ENCODE peak calls at places on chromosome 17, in eight cellular contexts. One of them, this sample, is unnamed.

GRCh38 chr17:80565347-80566053 is 20.9 kb downstream of the RPTOR start:
- DNase-seq in stromal cell of bone marrow: no peak
- DNase-seq in stimulated activated naive B cell treated with anti-CD40 and anti-IgM and Interleukin-4, amounts not matched to agents 10 μg/mL and 1 μg/mL and 100 μg/mL, for 72 hours: no peak
- DNase-seq in MM.1S: no peak
- DNase-seq in nephron progenitor cell: peak; percentile 21
- DNase-seq in activated CD4-positive, alpha-beta T cell treated with anti-CD3 and anti-CD28 coated beads, Interleukin-2, amount 10 ng/mL, durations not matched to agents 7 days and 5 days: no peak
- DNase-seq in activated naive CD4-positive, alpha-beta T cell: no peak
- DNase-seq in ovary: no peak
- DNase-seq in this sample: no peak

GRCh38 chr17:50426472-50426782 is 409 bp downstream of the ACSF2 start:
- DNase-seq in nephron progenitor cell: no peak
- DNase-seq in stromal cell of bone marrow: no peak
- DNase-seq in MM.1S: no peak
- DNase-seq in ovary: no peak
- DNase-seq in activated naive CD4-positive, alpha-beta T cell: no peak
- DNase-seq in stimulated activated naive B cell treated with anti-CD40 and anti-IgM and Interleukin-4, amounts not matched to agents 10 μg/mL and 1 μg/mL and 100 μg/mL, for 72 hours: no peak
- DNase-seq in activated CD4-positive, alpha-beta T cell treated with anti-CD3 and anti-CD28 coated beads, Interleukin-2, amount 10 ng/mL, durations not matched to agents 7 days and 5 days: no peak
- DNase-seq in this sample: no peak

GRCh38 chr17:35743911-35744328 is 9.1 kb downstream of the GAS2L2 start:
- DNase-seq in activated naive CD4-positive, alpha-beta T cell: no peak
- DNase-seq in nephron progenitor cell: peak; percentile 80
- DNase-seq in stimulated activated naive B cell treated with anti-CD40 and anti-IgM and Interleukin-4, amounts not matched to agents 10 μg/mL and 1 μg/mL and 100 μg/mL, for 72 hours: no peak
- DNase-seq in ovary: no peak
- DNase-seq in activated CD4-positive, alpha-beta T cell treated with anti-CD3 and anti-CD28 coated beads, Interleukin-2, amount 10 ng/mL, durations not matched to agents 7 days and 5 days: peak; percentile 23
- DNase-seq in MM.1S: no peak
- DNase-seq in stromal cell of bone marrow: no peak
- DNase-seq in this sample: no peak

GRCh38 chr17:81035389-81036127 is 607 bp downstream of the BAIAP2 start:
- DNase-seq in activated naive CD4-positive, alpha-beta T cell: no peak
- DNase-seq in activated CD4-positive, alpha-beta T cell treated with anti-CD3 and anti-CD28 coated beads, Interleukin-2, amount 10 ng/mL, durations not matched to agents 7 days and 5 days: no peak
- DNase-seq in nephron progenitor cell: peak; percentile 60
- DNase-seq in ovary: no peak
- DNase-seq in stromal cell of bone marrow: no peak
- DNase-seq in stimulated activated naive B cell treated with anti-CD40 and anti-IgM and Interleukin-4, amounts not matched to agents 10 μg/mL and 1 μg/mL and 100 μg/mL, for 72 hours: no peak
- DNase-seq in MM.1S: no peak
- DNase-seq in this sample: no peak

GRCh38 chr17:65783845-65784334 is 222.4 kb upstream of the AXIN2 start:
- DNase-seq in MM.1S: no peak
- DNase-seq in nephron progenitor cell: no peak
- DNase-seq in activated naive CD4-positive, alpha-beta T cell: no peak
- DNase-seq in ovary: no peak
- DNase-seq in stimulated activated naive B cell treated with anti-CD40 and anti-IgM and Interleukin-4, amounts not matched to agents 10 μg/mL and 1 μg/mL and 100 μg/mL, for 72 hours: no peak
- DNase-seq in activated CD4-positive, alpha-beta T cell treated with anti-CD3 and anti-CD28 coated beads, Interleukin-2, amount 10 ng/mL, durations not matched to agents 7 days and 5 days: no peak
- DNase-seq in stromal cell of bone marrow: peak; percentile 57
- DNase-seq in this sample: no peak

GRCh38 chr17:50638572-50638850 is 3.8 kb downstream of the ABCC3 start:
- DNase-seq in activated naive CD4-positive, alpha-beta T cell: no peak
- DNase-seq in MM.1S: no peak
- DNase-seq in stromal cell of bone marrow: peak; percentile 20
- DNase-seq in nephron progenitor cell: no peak
- DNase-seq in stimulated activated naive B cell treated with anti-CD40 and anti-IgM and Interleukin-4, amounts not matched to agents 10 μg/mL and 1 μg/mL and 100 μg/mL, for 72 hours: no peak
- DNase-seq in ovary: no peak
- DNase-seq in activated CD4-positive, alpha-beta T cell treated with anti-CD3 and anti-CD28 coated beads, Interleukin-2, amount 10 ng/mL, durations not matched to agents 7 days and 5 days: no peak
- DNase-seq in this sample: no peak

GRCh38 chr17:57357392-57357784 is 101.1 kb downstream of the MSI2 start:
- DNase-seq in activated naive CD4-positive, alpha-beta T cell: no peak
- DNase-seq in ovary: peak; percentile 39
- DNase-seq in stimulated activated naive B cell treated with anti-CD40 and anti-IgM and Interleukin-4, amounts not matched to agents 10 μg/mL and 1 μg/mL and 100 μg/mL, for 72 hours: peak; percentile 26
- DNase-seq in stromal cell of bone marrow: no peak
- DNase-seq in activated CD4-positive, alpha-beta T cell treated with anti-CD3 and anti-CD28 coated beads, Interleukin-2, amount 10 ng/mL, durations not matched to agents 7 days and 5 days: no peak
- DNase-seq in nephron progenitor cell: no peak
- DNase-seq in MM.1S: peak; percentile 50
- DNase-seq in this sample: no peak

GRCh38 chr17:57328109-57328882 is 72.0 kb downstream of the MSI2 start:
- DNase-seq in stimulated activated naive B cell treated with anti-CD40 and anti-IgM and Interleukin-4, amounts not matched to agents 10 μg/mL and 1 μg/mL and 100 μg/mL, for 72 hours: no peak
- DNase-seq in MM.1S: no peak
- DNase-seq in ovary: no peak
- DNase-seq in activated CD4-positive, alpha-beta T cell treated with anti-CD3 and anti-CD28 coated beads, Interleukin-2, amount 10 ng/mL, durations not matched to agents 7 days and 5 days: no peak
- DNase-seq in nephron progenitor cell: no peak
- DNase-seq in stromal cell of bone marrow: no peak
- DNase-seq in activated naive CD4-positive, alpha-beta T cell: no peak
- DNase-seq in this sample: no peak

GRCh38 chr17:64972611-64973010 is 53.3 kb upstream of the LRRC37A3 start:
- DNase-seq in stimulated activated naive B cell treated with anti-CD40 and anti-IgM and Interleukin-4, amounts not matched to agents 10 μg/mL and 1 μg/mL and 100 μg/mL, for 72 hours: no peak
- DNase-seq in ovary: no peak
- DNase-seq in stromal cell of bone marrow: no peak
- DNase-seq in activated CD4-positive, alpha-beta T cell treated with anti-CD3 and anti-CD28 coated beads, Interleukin-2, amount 10 ng/mL, durations not matched to agents 7 days and 5 days: no peak
- DNase-seq in MM.1S: no peak
- DNase-seq in activated naive CD4-positive, alpha-beta T cell: no peak
- DNase-seq in nephron progenitor cell: no peak
- DNase-seq in this sample: no peak

GRCh38 chr17:27578718-27579085 is 52.3 kb upstream of the LGALS9 start:
- DNase-seq in stimulated activated naive B cell treated with anti-CD40 and anti-IgM and Interleukin-4, amounts not matched to agents 10 μg/mL and 1 μg/mL and 100 μg/mL, for 72 hours: no peak
- DNase-seq in MM.1S: no peak
- DNase-seq in activated naive CD4-positive, alpha-beta T cell: no peak
- DNase-seq in nephron progenitor cell: no peak
- DNase-seq in activated CD4-positive, alpha-beta T cell treated with anti-CD3 and anti-CD28 coated beads, Interleukin-2, amount 10 ng/mL, durations not matched to agents 7 days and 5 days: peak; percentile 46
- DNase-seq in stromal cell of bone marrow: no peak
- DNase-seq in ovary: no peak
- DNase-seq in this sample: no peak

GRCh38 chr17:42536372-42537155 is 523 bp downstream of the NAGLU start:
- DNase-seq in activated CD4-positive, alpha-beta T cell treated with anti-CD3 and anti-CD28 coated beads, Interleukin-2, amount 10 ng/mL, durations not matched to agents 7 days and 5 days: peak; percentile 75
- DNase-seq in MM.1S: peak; percentile 91
- DNase-seq in ovary: peak; percentile 90
- DNase-seq in nephron progenitor cell: peak; percentile 77
- DNase-seq in stromal cell of bone marrow: no peak
- DNase-seq in activated naive CD4-positive, alpha-beta T cell: peak; percentile 43
- DNase-seq in stimulated activated naive B cell treated with anti-CD40 and anti-IgM and Interleukin-4, amounts not matched to agents 10 μg/mL and 1 μg/mL and 100 μg/mL, for 72 hours: peak; percentile 75
- DNase-seq in this sample: peak; percentile 66

GRCh38 chr17:37664214-37664613 is 21.0 kb upstream of the DDX52 start:
- DNase-seq in ovary: no peak
- DNase-seq in MM.1S: no peak
- DNase-seq in nephron progenitor cell: no peak
- DNase-seq in stromal cell of bone marrow: no peak
- DNase-seq in activated naive CD4-positive, alpha-beta T cell: no peak
- DNase-seq in stimulated activated naive B cell treated with anti-CD40 and anti-IgM and Interleukin-4, amounts not matched to agents 10 μg/mL and 1 μg/mL and 100 μg/mL, for 72 hours: no peak
- DNase-seq in activated CD4-positive, alpha-beta T cell treated with anti-CD3 and anti-CD28 coated beads, Interleukin-2, amount 10 ng/mL, durations not matched to agents 7 days and 5 days: no peak
- DNase-seq in this sample: no peak

GRCh38 chr17:8705427-8705826 is 39.2 kb downstream of the CCDC42 start:
- DNase-seq in stromal cell of bone marrow: no peak
- DNase-seq in stimulated activated naive B cell treated with anti-CD40 and anti-IgM and Interleukin-4, amounts not matched to agents 10 μg/mL and 1 μg/mL and 100 μg/mL, for 72 hours: no peak
- DNase-seq in activated naive CD4-positive, alpha-beta T cell: no peak
- DNase-seq in activated CD4-positive, alpha-beta T cell treated with anti-CD3 and anti-CD28 coated beads, Interleukin-2, amount 10 ng/mL, durations not matched to agents 7 days and 5 days: no peak
- DNase-seq in MM.1S: no peak
- DNase-seq in nephron progenitor cell: no peak
- DNase-seq in ovary: no peak
- DNase-seq in this sample: no peak

GRCh38 chr17:74110467-74110866 is 93.0 kb upstream of the RPL38 start:
- DNase-seq in stromal cell of bone marrow: no peak
- DNase-seq in nephron progenitor cell: peak; percentile 53
- DNase-seq in stimulated activated naive B cell treated with anti-CD40 and anti-IgM and Interleukin-4, amounts not matched to agents 10 μg/mL and 1 μg/mL and 100 μg/mL, for 72 hours: no peak
- DNase-seq in ovary: no peak
- DNase-seq in MM.1S: no peak
- DNase-seq in activated CD4-positive, alpha-beta T cell treated with anti-CD3 and anti-CD28 coated beads, Interleukin-2, amount 10 ng/mL, durations not matched to agents 7 days and 5 days: no peak
- DNase-seq in activated naive CD4-positive, alpha-beta T cell: no peak
- DNase-seq in this sample: no peak

GRCh38 chr17:73722163-73722562 is 77.9 kb upstream of the SDK2 start:
- DNase-seq in stimulated activated naive B cell treated with anti-CD40 and anti-IgM and Interleukin-4, amounts not matched to agents 10 μg/mL and 1 μg/mL and 100 μg/mL, for 72 hours: no peak
- DNase-seq in MM.1S: no peak
- DNase-seq in stromal cell of bone marrow: no peak
- DNase-seq in activated CD4-positive, alpha-beta T cell treated with anti-CD3 and anti-CD28 coated beads, Interleukin-2, amount 10 ng/mL, durations not matched to agents 7 days and 5 days: peak; percentile 82
- DNase-seq in ovary: no peak
- DNase-seq in activated naive CD4-positive, alpha-beta T cell: no peak
- DNase-seq in nephron progenitor cell: no peak
- DNase-seq in this sample: no peak

GRCh38 chr17:42279776-42280630 is 3.8 kb upstream of the STAT5B start:
- DNase-seq in stimulated activated naive B cell treated with anti-CD40 and anti-IgM and Interleukin-4, amounts not matched to agents 10 μg/mL and 1 μg/mL and 100 μg/mL, for 72 hours: no peak
- DNase-seq in stromal cell of bone marrow: no peak
- DNase-seq in activated naive CD4-positive, alpha-beta T cell: no peak
- DNase-seq in nephron progenitor cell: no peak
- DNase-seq in activated CD4-positive, alpha-beta T cell treated with anti-CD3 and anti-CD28 coated beads, Interleukin-2, amount 10 ng/mL, durations not matched to agents 7 days and 5 days: no peak
- DNase-seq in ovary: no peak
- DNase-seq in MM.1S: no peak
- DNase-seq in this sample: no peak

GRCh38 chr17:2468270-2468669 is 43.4 kb downstream of the METTL16 start:
- DNase-seq in stimulated activated naive B cell treated with anti-CD40 and anti-IgM and Interleukin-4, amounts not matched to agents 10 μg/mL and 1 μg/mL and 100 μg/mL, for 72 hours: no peak
- DNase-seq in nephron progenitor cell: no peak
- DNase-seq in MM.1S: no peak
- DNase-seq in stromal cell of bone marrow: peak; percentile 79
- DNase-seq in activated naive CD4-positive, alpha-beta T cell: no peak
- DNase-seq in activated CD4-positive, alpha-beta T cell treated with anti-CD3 and anti-CD28 coated beads, Interleukin-2, amount 10 ng/mL, durations not matched to agents 7 days and 5 days: no peak
- DNase-seq in ovary: no peak
- DNase-seq in this sample: no peak

GRCh38 chr17:77266891-77267341 is 126.1 kb downstream of the SEC14L1 start:
- DNase-seq in activated CD4-positive, alpha-beta T cell treated with anti-CD3 and anti-CD28 coated beads, Interleukin-2, amount 10 ng/mL, durations not matched to agents 7 days and 5 days: no peak
- DNase-seq in nephron progenitor cell: no peak
- DNase-seq in ovary: no peak
- DNase-seq in stromal cell of bone marrow: no peak
- DNase-seq in activated naive CD4-positive, alpha-beta T cell: no peak
- DNase-seq in stimulated activated naive B cell treated with anti-CD40 and anti-IgM and Interleukin-4, amounts not matched to agents 10 μg/mL and 1 μg/mL and 100 μg/mL, for 72 hours: no peak
- DNase-seq in MM.1S: no peak
- DNase-seq in this sample: no peak

GRCh38 chr17:44081681-44082080 is 11.1 kb downstream of the G6PC3 start:
- DNase-seq in ovary: no peak
- DNase-seq in activated CD4-positive, alpha-beta T cell treated with anti-CD3 and anti-CD28 coated beads, Interleukin-2, amount 10 ng/mL, durations not matched to agents 7 days and 5 days: no peak
- DNase-seq in nephron progenitor cell: no peak
- DNase-seq in MM.1S: no peak
- DNase-seq in stimulated activated naive B cell treated with anti-CD40 and anti-IgM and Interleukin-4, amounts not matched to agents 10 μg/mL and 1 μg/mL and 100 μg/mL, for 72 hours: no peak
- DNase-seq in activated naive CD4-positive, alpha-beta T cell: no peak
- DNase-seq in stromal cell of bone marrow: peak; percentile 33
- DNase-seq in this sample: no peak

GRCh38 chr17:74305865-74306654 is 20.0 kb upstream of the KIF19 start:
- DNase-seq in stimulated activated naive B cell treated with anti-CD40 and anti-IgM and Interleukin-4, amounts not matched to agents 10 μg/mL and 1 μg/mL and 100 μg/mL, for 72 hours: no peak
- DNase-seq in MM.1S: no peak
- DNase-seq in ovary: no peak
- DNase-seq in nephron progenitor cell: no peak
- DNase-seq in activated naive CD4-positive, alpha-beta T cell: no peak
- DNase-seq in activated CD4-positive, alpha-beta T cell treated with anti-CD3 and anti-CD28 coated beads, Interleukin-2, amount 10 ng/mL, durations not matched to agents 7 days and 5 days: no peak
- DNase-seq in stromal cell of bone marrow: no peak
- DNase-seq in this sample: no peak

GRCh38 chr17:80262291-80262690 is 1.6 kb downstream of the RNF213 start:
- DNase-seq in stimulated activated naive B cell treated with anti-CD40 and anti-IgM and Interleukin-4, amounts not matched to agents 10 μg/mL and 1 μg/mL and 100 μg/mL, for 72 hours: no peak
- DNase-seq in activated CD4-positive, alpha-beta T cell treated with anti-CD3 and anti-CD28 coated beads, Interleukin-2, amount 10 ng/mL, durations not matched to agents 7 days and 5 days: no peak
- DNase-seq in MM.1S: no peak
- DNase-seq in nephron progenitor cell: no peak
- DNase-seq in ovary: no peak
- DNase-seq in stromal cell of bone marrow: no peak
- DNase-seq in activated naive CD4-positive, alpha-beta T cell: no peak
- DNase-seq in this sample: no peak

GRCh38 chr17:8680402-8680801 is 49.9 kb upstream of the MYH10 start:
- DNase-seq in stromal cell of bone marrow: no peak
- DNase-seq in nephron progenitor cell: no peak
- DNase-seq in ovary: no peak
- DNase-seq in stimulated activated naive B cell treated with anti-CD40 and anti-IgM and Interleukin-4, amounts not matched to agents 10 μg/mL and 1 μg/mL and 100 μg/mL, for 72 hours: no peak
- DNase-seq in MM.1S: no peak
- DNase-seq in activated CD4-positive, alpha-beta T cell treated with anti-CD3 and anti-CD28 coated beads, Interleukin-2, amount 10 ng/mL, durations not matched to agents 7 days and 5 days: no peak
- DNase-seq in activated naive CD4-positive, alpha-beta T cell: no peak
- DNase-seq in this sample: no peak

GRCh38 chr17:27975146-27976011 is 67.1 kb upstream of the NLK start:
- DNase-seq in activated CD4-positive, alpha-beta T cell treated with anti-CD3 and anti-CD28 coated beads, Interleukin-2, amount 10 ng/mL, durations not matched to agents 7 days and 5 days: no peak
- DNase-seq in MM.1S: no peak
- DNase-seq in ovary: no peak
- DNase-seq in stimulated activated naive B cell treated with anti-CD40 and anti-IgM and Interleukin-4, amounts not matched to agents 10 μg/mL and 1 μg/mL and 100 μg/mL, for 72 hours: no peak
- DNase-seq in nephron progenitor cell: no peak
- DNase-seq in activated naive CD4-positive, alpha-beta T cell: no peak
- DNase-seq in stromal cell of bone marrow: no peak
- DNase-seq in this sample: no peak

GRCh38 chr17:4161560-4162221 is 18.7 kb downstream of the CYB5D2 start:
- DNase-seq in MM.1S: no peak
- DNase-seq in stromal cell of bone marrow: no peak
- DNase-seq in stimulated activated naive B cell treated with anti-CD40 and anti-IgM and Interleukin-4, amounts not matched to agents 10 μg/mL and 1 μg/mL and 100 μg/mL, for 72 hours: no peak
- DNase-seq in activated CD4-positive, alpha-beta T cell treated with anti-CD3 and anti-CD28 coated beads, Interleukin-2, amount 10 ng/mL, durations not matched to agents 7 days and 5 days: no peak
- DNase-seq in ovary: no peak
- DNase-seq in activated naive CD4-positive, alpha-beta T cell: no peak
- DNase-seq in nephron progenitor cell: no peak
- DNase-seq in this sample: no peak

GRCh38 chr17:63967953-63968352 is 4.8 kb downstream of the SCN4A start:
- DNase-seq in nephron progenitor cell: no peak
- DNase-seq in stromal cell of bone marrow: no peak
- DNase-seq in activated CD4-positive, alpha-beta T cell treated with anti-CD3 and anti-CD28 coated beads, Interleukin-2, amount 10 ng/mL, durations not matched to agents 7 days and 5 days: no peak
- DNase-seq in ovary: no peak
- DNase-seq in activated naive CD4-positive, alpha-beta T cell: no peak
- DNase-seq in stimulated activated naive B cell treated with anti-CD40 and anti-IgM and Interleukin-4, amounts not matched to agents 10 μg/mL and 1 μg/mL and 100 μg/mL, for 72 hours: no peak
- DNase-seq in MM.1S: no peak
- DNase-seq in this sample: no peak

GRCh38 chr17:76581515-76581914 is 4.1 kb downstream of the ST6GALNAC2 start:
- DNase-seq in MM.1S: no peak
- DNase-seq in ovary: no peak
- DNase-seq in nephron progenitor cell: no peak
- DNase-seq in activated CD4-positive, alpha-beta T cell treated with anti-CD3 and anti-CD28 coated beads, Interleukin-2, amount 10 ng/mL, durations not matched to agents 7 days and 5 days: no peak
- DNase-seq in activated naive CD4-positive, alpha-beta T cell: no peak
- DNase-seq in stimulated activated naive B cell treated with anti-CD40 and anti-IgM and Interleukin-4, amounts not matched to agents 10 μg/mL and 1 μg/mL and 100 μg/mL, for 72 hours: no peak
- DNase-seq in stromal cell of bone marrow: no peak
- DNase-seq in this sample: no peak

GRCh38 chr17:16886655-16887322 is 85.1 kb downstream of the TNFRSF13B start:
- DNase-seq in activated CD4-positive, alpha-beta T cell treated with anti-CD3 and anti-CD28 coated beads, Interleukin-2, amount 10 ng/mL, durations not matched to agents 7 days and 5 days: no peak
- DNase-seq in nephron progenitor cell: no peak
- DNase-seq in ovary: no peak
- DNase-seq in stromal cell of bone marrow: no peak
- DNase-seq in activated naive CD4-positive, alpha-beta T cell: no peak
- DNase-seq in stimulated activated naive B cell treated with anti-CD40 and anti-IgM and Interleukin-4, amounts not matched to agents 10 μg/mL and 1 μg/mL and 100 μg/mL, for 72 hours: no peak
- DNase-seq in MM.1S: no peak
- DNase-seq in this sample: no peak

GRCh38 chr17:41415833-41416335 is 8.5 kb downstream of the KRT37 start:
- DNase-seq in stromal cell of bone marrow: no peak
- DNase-seq in nephron progenitor cell: no peak
- DNase-seq in activated CD4-positive, alpha-beta T cell treated with anti-CD3 and anti-CD28 coated beads, Interleukin-2, amount 10 ng/mL, durations not matched to agents 7 days and 5 days: no peak
- DNase-seq in ovary: peak; percentile 85
- DNase-seq in activated naive CD4-positive, alpha-beta T cell: no peak
- DNase-seq in MM.1S: no peak
- DNase-seq in stimulated activated naive B cell treated with anti-CD40 and anti-IgM and Interleukin-4, amounts not matched to agents 10 μg/mL and 1 μg/mL and 100 μg/mL, for 72 hours: no peak
- DNase-seq in this sample: no peak

GRCh38 chr17:44997733-44998520 is 29.8 kb upstream of the C1QL1 start:
- DNase-seq in activated naive CD4-positive, alpha-beta T cell: no peak
- DNase-seq in stromal cell of bone marrow: no peak
- DNase-seq in ovary: no peak
- DNase-seq in MM.1S: no peak
- DNase-seq in nephron progenitor cell: no peak
- DNase-seq in stimulated activated naive B cell treated with anti-CD40 and anti-IgM and Interleukin-4, amounts not matched to agents 10 μg/mL and 1 μg/mL and 100 μg/mL, for 72 hours: no peak
- DNase-seq in activated CD4-positive, alpha-beta T cell treated with anti-CD3 and anti-CD28 coated beads, Interleukin-2, amount 10 ng/mL, durations not matched to agents 7 days and 5 days: no peak
- DNase-seq in this sample: no peak

GRCh38 chr17:3964203-3965122 is at the start of gene ATP2A3:
- DNase-seq in stimulated activated naive B cell treated with anti-CD40 and anti-IgM and Interleukin-4, amounts not matched to agents 10 μg/mL and 1 μg/mL and 100 μg/mL, for 72 hours: peak; percentile 43
- DNase-seq in ovary: no peak
- DNase-seq in MM.1S: peak; percentile 77
- DNase-seq in nephron progenitor cell: no peak
- DNase-seq in stromal cell of bone marrow: no peak
- DNase-seq in activated naive CD4-positive, alpha-beta T cell: peak; percentile 32
- DNase-seq in activated CD4-positive, alpha-beta T cell treated with anti-CD3 and anti-CD28 coated beads, Interleukin-2, amount 10 ng/mL, durations not matched to agents 7 days and 5 days: peak; percentile 77
- DNase-seq in this sample: no peak

GRCh38 chr17:10050597-10051101 is 145.6 kb upstream of the RCVRN start:
- DNase-seq in stimulated activated naive B cell treated with anti-CD40 and anti-IgM and Interleukin-4, amounts not matched to agents 10 μg/mL and 1 μg/mL and 100 μg/mL, for 72 hours: peak; percentile 57
- DNase-seq in activated CD4-positive, alpha-beta T cell treated with anti-CD3 and anti-CD28 coated beads, Interleukin-2, amount 10 ng/mL, durations not matched to agents 7 days and 5 days: no peak
- DNase-seq in stromal cell of bone marrow: no peak
- DNase-seq in ovary: no peak
- DNase-seq in nephron progenitor cell: no peak
- DNase-seq in MM.1S: peak; percentile 7
- DNase-seq in activated naive CD4-positive, alpha-beta T cell: no peak
- DNase-seq in this sample: no peak

GRCh38 chr17:78974635-78975591 is 4.8 kb downstream of the LGALS3BP start:
- DNase-seq in activated CD4-positive, alpha-beta T cell treated with anti-CD3 and anti-CD28 coated beads, Interleukin-2, amount 10 ng/mL, durations not matched to agents 7 days and 5 days: no peak
- DNase-seq in activated naive CD4-positive, alpha-beta T cell: no peak
- DNase-seq in stimulated activated naive B cell treated with anti-CD40 and anti-IgM and Interleukin-4, amounts not matched to agents 10 μg/mL and 1 μg/mL and 100 μg/mL, for 72 hours: no peak
- DNase-seq in nephron progenitor cell: peak; percentile 33
- DNase-seq in stromal cell of bone marrow: peak; percentile 80
- DNase-seq in MM.1S: no peak
- DNase-seq in ovary: peak; percentile 71
- DNase-seq in this sample: peak; percentile 31

GRCh38 chr17:82236142-82236971 is 7.5 kb downstream of the SLC16A3 start:
- DNase-seq in stimulated activated naive B cell treated with anti-CD40 and anti-IgM and Interleukin-4, amounts not matched to agents 10 μg/mL and 1 μg/mL and 100 μg/mL, for 72 hours: peak; percentile 59
- DNase-seq in activated CD4-positive, alpha-beta T cell treated with anti-CD3 and anti-CD28 coated beads, Interleukin-2, amount 10 ng/mL, durations not matched to agents 7 days and 5 days: peak; percentile 74
- DNase-seq in stromal cell of bone marrow: no peak
- DNase-seq in MM.1S: peak; percentile 48
- DNase-seq in ovary: peak; percentile 68
- DNase-seq in nephron progenitor cell: peak; percentile 69
- DNase-seq in activated naive CD4-positive, alpha-beta T cell: peak; percentile 46
- DNase-seq in this sample: peak; percentile 47

This sample was measured in NCI-H187.